ENCODE peak calls at places on chromosome 7, in five cellular contexts. One of them, this sample, is unnamed.

GRCh38 chr7:159030490-159031134 is 114.1 kb downstream of the VIPR2 start:
- DNase-seq in coronary artery: peak; percentile 81
- DNase-seq in adrenal gland: peak; percentile 73
- DNase-seq in left ventricle myocardium inferior: peak; percentile 55
- DNase-seq in A549: peak; percentile 83
- DNase-seq in this sample: peak; percentile 85

GRCh38 chr7:9937944-9938631 is 1035.6 kb upstream of the PHF14 start:
- DNase-seq in coronary artery: no peak
- DNase-seq in adrenal gland: no peak
- DNase-seq in left ventricle myocardium inferior: no peak
- DNase-seq in A549: no peak
- DNase-seq in this sample: no peak

GRCh38 chr7:97973206-97973658 is 16.8 kb downstream of the OCM2 start:
- DNase-seq in left ventricle myocardium inferior: no peak
- DNase-seq in adrenal gland: peak; percentile 19
- DNase-seq in coronary artery: no peak
- DNase-seq in A549: peak; percentile 9
- DNase-seq in this sample: peak; percentile 11

GRCh38 chr7:149773446-149774236 is at the start of gene ZNF467:
- DNase-seq in A549: no peak
- DNase-seq in adrenal gland: peak; percentile 74
- DNase-seq in coronary artery: no peak
- DNase-seq in left ventricle myocardium inferior: peak; percentile 79
- DNase-seq in this sample: peak; percentile 67

GRCh38 chr7:39130740-39131538 is 153.2 kb downstream of the POU6F2 start:
- DNase-seq in adrenal gland: no peak
- DNase-seq in left ventricle myocardium inferior: no peak
- DNase-seq in coronary artery: no peak
- DNase-seq in A549: no peak
- DNase-seq in this sample: no peak

GRCh38 chr7:73557397-73558257 is at the start of gene BCL7B:
- DNase-seq in A549: peak; percentile 97
- DNase-seq in coronary artery: peak; percentile 84
- DNase-seq in left ventricle myocardium inferior: peak; percentile 65
- DNase-seq in adrenal gland: peak; percentile 63
- DNase-seq in this sample: peak; percentile 62

GRCh38 chr7:45625714-45626440 is 51.7 kb downstream of the ADCY1 start:
- DNase-seq in coronary artery: no peak
- DNase-seq in A549: no peak
- DNase-seq in left ventricle myocardium inferior: no peak
- DNase-seq in adrenal gland: no peak
- DNase-seq in this sample: no peak

GRCh38 chr7:64872809-64873500 is 30.1 kb upstream of the ZNF273 start:
- DNase-seq in adrenal gland: no peak
- DNase-seq in left ventricle myocardium inferior: no peak
- DNase-seq in coronary artery: no peak
- DNase-seq in A549: no peak
- DNase-seq in this sample: no peak

GRCh38 chr7:81574723-81575326 is 195.0 kb downstream of the HGF start:
- DNase-seq in A549: no peak
- DNase-seq in left ventricle myocardium inferior: no peak
- DNase-seq in coronary artery: no peak
- DNase-seq in adrenal gland: no peak
- DNase-seq in this sample: no peak

GRCh38 chr7:98066208-98066607 is 40.5 kb upstream of the LMTK2 start:
- DNase-seq in coronary artery: no peak
- DNase-seq in left ventricle myocardium inferior: no peak
- DNase-seq in A549: no peak
- DNase-seq in adrenal gland: no peak
- DNase-seq in this sample: no peak

GRCh38 chr7:104900525-104900924 is 113.5 kb upstream of the KMT2E start:
- DNase-seq in A549: no peak
- DNase-seq in adrenal gland: no peak
- DNase-seq in left ventricle myocardium inferior: no peak
- DNase-seq in coronary artery: no peak
- DNase-seq in this sample: no peak

GRCh38 chr7:94594882-94595281 is 61.1 kb downstream of the SGCE start:
- DNase-seq in adrenal gland: no peak
- DNase-seq in coronary artery: no peak
- DNase-seq in A549: no peak
- DNase-seq in left ventricle myocardium inferior: no peak
- DNase-seq in this sample: no peak

GRCh38 chr7:135943266-135943889 is 33.8 kb downstream of the MTPN start:
- DNase-seq in adrenal gland: no peak
- DNase-seq in A549: no peak
- DNase-seq in coronary artery: no peak
- DNase-seq in left ventricle myocardium inferior: no peak
- DNase-seq in this sample: no peak

GRCh38 chr7:12943781-12944180 is 256.3 kb downstream of the ARL4A start:
- DNase-seq in left ventricle myocardium inferior: no peak
- DNase-seq in adrenal gland: no peak
- DNase-seq in A549: no peak
- DNase-seq in coronary artery: no peak
- DNase-seq in this sample: no peak

GRCh38 chr7:22240904-22241571 is 115.9 kb downstream of the RAPGEF5 start:
- DNase-seq in A549: no peak
- DNase-seq in left ventricle myocardium inferior: no peak
- DNase-seq in coronary artery: no peak
- DNase-seq in adrenal gland: no peak
- DNase-seq in this sample: no peak

GRCh38 chr7:115707236-115707635 is 323.3 kb downstream of the TFEC start:
- DNase-seq in A549: no peak
- DNase-seq in coronary artery: no peak
- DNase-seq in left ventricle myocardium inferior: no peak
- DNase-seq in adrenal gland: no peak
- DNase-seq in this sample: peak; percentile 51

GRCh38 chr7:143199040-143199439 is 15.8 kb downstream of the TAS2R39 start:
- DNase-seq in left ventricle myocardium inferior: no peak
- DNase-seq in adrenal gland: no peak
- DNase-seq in coronary artery: no peak
- DNase-seq in A549: no peak
- DNase-seq in this sample: no peak

GRCh38 chr7:45663167-45663921 is 89.2 kb downstream of the ADCY1 start:
- DNase-seq in coronary artery: no peak
- DNase-seq in adrenal gland: no peak
- DNase-seq in A549: no peak
- DNase-seq in left ventricle myocardium inferior: peak; percentile 32
- DNase-seq in this sample: no peak

GRCh38 chr7:66043681-66044497 is 31.7 kb upstream of the ASL start:
- DNase-seq in coronary artery: no peak
- DNase-seq in left ventricle myocardium inferior: peak; percentile 51
- DNase-seq in adrenal gland: peak; percentile 56
- DNase-seq in A549: no peak
- DNase-seq in this sample: no peak

GRCh38 chr7:69192134-69192533 is 406.1 kb upstream of the AUTS2 start:
- DNase-seq in adrenal gland: no peak
- DNase-seq in coronary artery: peak; percentile 4
- DNase-seq in left ventricle myocardium inferior: no peak
- DNase-seq in A549: no peak
- DNase-seq in this sample: no peak

GRCh38 chr7:155380986-155381851 is 76.7 kb upstream of the EN2 start:
- DNase-seq in A549: no peak
- DNase-seq in adrenal gland: no peak
- DNase-seq in left ventricle myocardium inferior: no peak
- DNase-seq in coronary artery: no peak
- DNase-seq in this sample: no peak

GRCh38 chr7:105838273-105839141 is 37.9 kb downstream of the ATXN7L1 start:
- DNase-seq in left ventricle myocardium inferior: peak; percentile 29
- DNase-seq in coronary artery: no peak
- DNase-seq in A549: no peak
- DNase-seq in adrenal gland: peak; percentile 54
- DNase-seq in this sample: no peak

GRCh38 chr7:27745064-27745583 is 5.2 kb downstream of the TAX1BP1 start:
- DNase-seq in A549: peak; percentile 67
- DNase-seq in coronary artery: no peak
- DNase-seq in left ventricle myocardium inferior: no peak
- DNase-seq in adrenal gland: peak; percentile 66
- DNase-seq in this sample: no peak

DNA sequence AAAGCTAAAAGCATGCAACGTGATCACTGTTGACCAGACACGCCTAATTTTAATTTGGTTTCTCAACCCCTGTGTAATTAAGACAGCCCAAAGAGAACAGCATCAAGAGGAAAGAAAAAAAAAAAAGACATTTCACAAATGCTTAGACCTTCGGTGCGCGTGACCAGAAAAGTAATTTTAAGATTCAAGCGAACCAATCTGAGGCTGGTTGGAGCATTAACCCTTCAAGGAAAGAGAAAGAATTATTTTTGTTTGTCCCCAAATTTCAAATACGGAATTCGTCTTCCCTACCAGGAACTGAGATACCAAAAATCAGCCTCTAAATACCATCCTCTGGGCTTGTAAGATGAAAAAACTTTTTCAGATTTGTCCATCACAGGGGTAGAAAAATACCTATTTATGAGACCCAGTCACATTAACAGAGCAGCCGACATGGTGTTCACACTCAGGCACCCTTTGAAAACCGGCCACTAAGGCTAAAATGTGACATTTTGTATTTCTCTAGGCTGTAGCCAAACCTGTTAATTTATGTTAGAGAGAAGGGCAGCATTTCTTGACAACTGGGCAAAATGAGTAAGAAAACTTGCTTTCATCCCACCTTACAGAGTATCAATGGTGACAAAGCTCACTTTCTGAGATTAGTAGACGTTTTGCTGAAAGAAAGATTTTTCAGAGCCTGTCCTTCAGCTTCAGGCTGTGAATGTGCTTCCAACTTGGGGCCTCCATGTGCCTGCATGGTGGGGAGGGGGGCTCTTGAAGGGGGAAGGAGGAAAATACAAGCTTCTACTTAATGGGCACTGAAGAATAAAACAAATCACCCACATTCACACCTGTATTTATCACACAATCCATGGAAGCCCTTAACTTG is 179.9 kb upstream of the KLF14 start:
- DNase-seq in A549: no peak
- DNase-seq in adrenal gland: no peak
- DNase-seq in coronary artery: peak; percentile 16
- DNase-seq in left ventricle myocardium inferior: no peak
- DNase-seq in this sample: no peak
- H3K27ac ChIP-seq in A549: peak overlapping the region; percentile 85
- H3K27ac ChIP-seq in adrenal gland: peak overlapping the region; percentile 91
- H3K27ac ChIP-seq in coronary artery: peak overlapping the region; percentile 88
- H3K27ac ChIP-seq in left ventricle myocardium inferior: peak overlapping the region; percentile 92
- H3K27ac ChIP-seq in this sample: no peak overlapping the region

DNA sequence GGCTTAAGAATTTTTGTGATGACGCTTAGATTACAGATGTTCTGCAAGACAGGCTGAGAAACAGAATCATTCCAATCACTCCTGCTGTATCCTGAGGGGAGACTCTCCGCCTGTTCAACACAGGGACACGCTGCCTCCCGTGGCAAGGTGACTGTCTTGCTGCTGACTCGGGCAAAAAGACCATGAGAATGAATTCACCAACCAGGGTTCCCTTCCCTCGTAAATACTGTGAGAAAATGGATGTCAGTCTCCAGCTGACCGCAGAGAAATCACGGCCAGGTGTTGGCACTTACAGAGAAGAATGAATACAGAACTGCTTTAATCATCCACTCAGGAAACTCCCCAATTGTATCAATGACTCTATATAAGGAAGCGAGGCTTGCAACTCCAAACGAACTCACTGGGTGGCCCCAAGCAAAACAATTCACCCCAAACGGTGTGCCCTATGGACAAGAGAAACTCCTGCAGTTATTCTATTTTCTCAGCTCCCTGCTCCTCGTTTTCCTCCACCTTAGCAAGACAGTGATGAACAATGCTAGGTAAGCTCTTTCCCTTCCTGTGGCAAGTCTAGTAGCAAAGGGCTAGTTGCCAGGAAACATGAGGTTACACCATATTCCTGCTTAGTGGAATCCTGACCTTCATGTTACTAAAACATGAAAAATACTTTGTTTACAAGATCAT is 22.8 kb downstream of the GNA12 start:
- DNase-seq in A549: peak; percentile 62
- DNase-seq in coronary artery: no peak
- DNase-seq in left ventricle myocardium inferior: no peak
- DNase-seq in adrenal gland: no peak
- DNase-seq in this sample: no peak
- H3K4me3 ChIP-seq in A549: peak overlapping the region; percentile 3
- H3K4me3 ChIP-seq in coronary artery: no peak overlapping the region
- H3K4me3 ChIP-seq in left ventricle myocardium inferior: no peak overlapping the region
- H3K4me3 ChIP-seq in adrenal gland: no peak overlapping the region
- H3K4me3 ChIP-seq in this sample: no peak overlapping the region

DNA sequence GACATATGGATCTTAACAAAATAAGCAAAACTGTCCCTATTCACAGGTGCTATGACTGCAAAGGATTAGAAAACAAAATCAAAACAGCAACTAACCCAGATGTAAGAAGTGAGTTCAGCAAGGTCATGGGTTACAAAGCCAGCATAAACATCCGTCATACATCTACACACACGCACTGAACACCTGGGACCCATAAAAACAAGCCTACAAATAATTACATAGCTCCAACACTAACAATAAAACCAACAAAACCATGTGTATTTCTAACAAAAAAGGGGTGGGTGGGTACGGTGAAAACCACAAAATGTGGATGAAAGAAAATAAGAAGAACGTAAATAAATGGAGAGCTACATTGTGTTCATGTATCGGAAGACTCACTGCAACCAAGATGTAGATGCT is 256.8 kb downstream of the ELFN1 start:
- DNase-seq in A549: no peak
- DNase-seq in adrenal gland: no peak
- DNase-seq in coronary artery: no peak
- DNase-seq in left ventricle myocardium inferior: no peak
- DNase-seq in this sample: no peak
- H3K27ac ChIP-seq in A549: no peak overlapping the region
- H3K27ac ChIP-seq in adrenal gland: no peak overlapping the region
- H3K27ac ChIP-seq in coronary artery: no peak overlapping the region
- H3K27ac ChIP-seq in left ventricle myocardium inferior: no peak overlapping the region
- H3K27ac ChIP-seq in this sample: no peak overlapping the region

DNA sequence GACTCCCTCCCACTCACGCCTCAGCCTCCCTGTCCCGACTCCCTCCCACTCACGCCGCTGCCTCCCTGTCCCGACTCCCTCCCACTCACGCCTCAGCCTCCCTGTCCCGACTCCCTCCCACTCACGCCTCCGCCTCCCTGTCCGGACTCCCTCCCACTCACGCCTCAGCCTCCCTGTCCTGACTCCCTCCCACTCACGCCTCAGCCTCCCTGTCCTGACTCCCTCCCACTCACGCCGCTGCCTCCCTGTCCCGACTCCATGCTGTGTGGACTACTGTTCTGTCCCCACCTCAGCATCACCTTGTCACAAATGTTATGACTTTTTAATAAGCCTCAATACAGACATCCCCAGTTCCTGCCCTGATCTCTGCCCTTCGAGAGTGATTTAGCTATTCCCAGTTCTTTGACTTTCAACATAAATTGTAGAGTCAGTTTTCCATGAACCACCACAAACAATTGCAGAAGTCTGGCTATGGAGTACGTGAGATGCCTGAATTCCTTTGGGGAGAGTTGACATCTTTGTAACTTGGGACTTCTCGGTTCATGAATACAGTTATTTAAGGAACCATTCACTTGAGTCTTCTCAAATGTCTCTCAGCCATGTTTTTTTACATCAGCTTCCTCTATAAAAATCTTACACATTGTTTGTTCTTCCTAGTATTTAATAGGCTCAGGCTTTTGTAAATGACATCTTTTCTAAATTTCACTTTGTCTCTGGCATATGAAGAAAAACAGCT is 71.9 kb downstream of the FOXL3 start:
- DNase-seq in adrenal gland: no peak
- DNase-seq in left ventricle myocardium inferior: no peak
- DNase-seq in coronary artery: no peak
- DNase-seq in A549: no peak
- DNase-seq in this sample: no peak
- H3K4me3 ChIP-seq in adrenal gland: no peak overlapping the region
- H3K4me3 ChIP-seq in left ventricle myocardium inferior: peak overlapping the region; percentile 42
- H3K4me3 ChIP-seq in coronary artery: peak overlapping the region; percentile 20
- H3K4me3 ChIP-seq in A549: no peak overlapping the region
- H3K4me3 ChIP-seq in this sample: no peak overlapping the region

GRCh38 chr7:6271694-6272371 is 591 bp downstream of the CYTH3 start:
- DNase-seq in adrenal gland: peak; percentile 24
- DNase-seq in coronary artery: peak; percentile 79
- DNase-seq in A549: peak; percentile 25
- DNase-seq in left ventricle myocardium inferior: peak; percentile 29
- DNase-seq in this sample: peak; percentile 30
- H3K27ac ChIP-seq in adrenal gland: peak overlapping the region; percentile 47
- H3K27ac ChIP-seq in coronary artery: peak overlapping the region; percentile 71
- H3K27ac ChIP-seq in A549: peak overlapping the region; percentile 82
- H3K27ac ChIP-seq in left ventricle myocardium inferior: peak overlapping the region; percentile 86
- H3K27ac ChIP-seq in this sample: no peak overlapping the region

This sample was measured in WERI-Rb-1.